ENCODE peak calls at places on chromosome 10, in four cellular contexts. One of them, this sample, is unnamed.

GRCh38 chr10:90738885-90739284 is 119.0 kb downstream of the HTR7 start:
- DNase-seq in GM23338: no peak
- DNase-seq in PC-3: no peak
- DNase-seq in hepatocyte: no peak
- DNase-seq in this sample: no peak

GRCh38 chr10:105189464-105189800 is 548.3 kb downstream of the SORCS3 start:
- DNase-seq in PC-3: no peak
- DNase-seq in hepatocyte: no peak
- DNase-seq in GM23338: no peak
- DNase-seq in this sample: no peak

GRCh38 chr10:117673611-117674010 is 131.1 kb downstream of the EMX2 start:
- DNase-seq in GM23338: no peak
- DNase-seq in PC-3: peak
- DNase-seq in hepatocyte: no peak
- DNase-seq in this sample: no peak

GRCh38 chr10:132993271-132994260 is 51.2 kb upstream of the CFAP46 start:
- DNase-seq in GM23338: no peak
- DNase-seq in hepatocyte: no peak
- DNase-seq in PC-3: no peak
- DNase-seq in this sample: no peak

GRCh38 chr10:114684085-114684821 is 26.2 kb upstream of the ABLIM1 start:
- DNase-seq in PC-3: peak
- DNase-seq in hepatocyte: peak
- DNase-seq in GM23338: no peak
- DNase-seq in this sample: no peak

GRCh38 chr10:114388275-114388674 is 16.0 kb downstream of the AFAP1L2 start:
- DNase-seq in PC-3: peak
- DNase-seq in hepatocyte: no peak
- DNase-seq in GM23338: no peak
- DNase-seq in this sample: no peak

GRCh38 chr10:47286591-47287325 is 13.2 kb upstream of the GDF10 start:
- DNase-seq in hepatocyte: no peak
- DNase-seq in GM23338: no peak
- DNase-seq in PC-3: no peak
- DNase-seq in this sample: no peak

GRCh38 chr10:112532053-112532658 is 85.1 kb downstream of the VTI1A start:
- DNase-seq in hepatocyte: no peak
- DNase-seq in PC-3: no peak
- DNase-seq in GM23338: no peak
- DNase-seq in this sample: no peak

GRCh38 chr10:97926055-97926454 is 76.4 kb downstream of the GOLGA7B start:
- DNase-seq in GM23338: no peak
- DNase-seq in hepatocyte: no peak
- DNase-seq in PC-3: no peak
- DNase-seq in this sample: no peak

GRCh38 chr10:89382757-89383156 is 4.9 kb downstream of the IFIT1B start:
- DNase-seq in GM23338: no peak
- DNase-seq in hepatocyte: no peak
- DNase-seq in PC-3: no peak
- DNase-seq in this sample: no peak

GRCh38 chr10:84337199-84337598 is 8.8 kb downstream of the CCSER2 start:
- DNase-seq in hepatocyte: no peak
- DNase-seq in GM23338: no peak
- DNase-seq in PC-3: peak
- DNase-seq in this sample: no peak

GRCh38 chr10:69703766-69704191 is 73.7 kb downstream of the FAM241B start:
- DNase-seq in PC-3: peak
- DNase-seq in GM23338: no peak
- DNase-seq in hepatocyte: no peak
- DNase-seq in this sample: no peak
- H2AFZ ChIP-seq in PC-3: peak
- H2AFZ ChIP-seq in GM23338: no peak
- H2AFZ ChIP-seq in hepatocyte: no peak
- H2AFZ ChIP-seq in this sample: no peak

GRCh38 chr10:94192333-94192732 is 170.4 kb downstream of the NOC3L start:
- DNase-seq in hepatocyte: no peak
- DNase-seq in PC-3: no peak
- DNase-seq in GM23338: no peak
- DNase-seq in this sample: no peak

GRCh38 chr10:94194256-94194655 is 168.5 kb downstream of the NOC3L start:
- DNase-seq in PC-3: peak
- DNase-seq in hepatocyte: peak
- DNase-seq in GM23338: no peak
- DNase-seq in this sample: no peak

GRCh38 chr10:94197241-94197640 is 165.5 kb downstream of the NOC3L start:
- DNase-seq in PC-3: no peak
- DNase-seq in GM23338: no peak
- DNase-seq in hepatocyte: no peak
- DNase-seq in this sample: no peak

GRCh38 chr10:94192974-94193373 is 169.8 kb downstream of the NOC3L start:
- DNase-seq in GM23338: no peak
- DNase-seq in PC-3: no peak
- DNase-seq in hepatocyte: no peak
- DNase-seq in this sample: no peak

DNA sequence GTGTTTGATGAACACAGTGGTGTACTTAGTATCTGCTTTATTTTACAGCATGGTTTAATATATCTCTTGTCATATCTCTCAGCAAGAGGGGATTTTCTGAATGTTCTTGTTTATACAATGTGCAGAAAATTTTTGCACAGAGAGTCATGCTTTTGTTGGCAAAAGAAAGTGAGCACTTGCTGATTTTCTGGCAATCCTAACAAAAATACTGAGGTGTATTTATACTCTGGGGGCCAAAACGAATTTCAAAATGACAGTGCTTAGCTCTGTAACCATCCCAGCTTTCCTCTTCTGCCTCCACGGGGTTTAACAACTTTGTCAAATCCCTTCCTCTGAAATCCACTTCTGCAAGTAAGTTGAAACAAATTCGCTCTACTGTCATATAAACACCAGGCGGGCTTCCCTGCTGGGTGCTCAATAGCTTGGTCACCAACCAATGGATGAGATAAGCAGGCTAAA is 169.2 kb downstream of the NOC3L start:
- DNase-seq in PC-3: no peak
- DNase-seq in GM23338: peak
- DNase-seq in hepatocyte: no peak
- DNase-seq in this sample: no peak
- TF ChIP-seq EZH2phosphoT487 in PC-3: no peak
- TF ChIP-seq EZH2phosphoT487 in GM23338: no peak
- TF ChIP-seq EZH2phosphoT487 in hepatocyte: no peak
- TF ChIP-seq EZH2phosphoT487 in this sample: no peak

GRCh38 chr10:28797904-28798371 is 120.6 kb downstream of the BAMBI start:
- DNase-seq in hepatocyte: no peak
- DNase-seq in PC-3: peak
- DNase-seq in GM23338: no peak
- DNase-seq in this sample: no peak
- TF ChIP-seq CTCF in hepatocyte: no peak
- TF ChIP-seq CTCF in PC-3: peak
- TF ChIP-seq CTCF in GM23338: no peak
- TF ChIP-seq CTCF in this sample: no peak

DNA sequence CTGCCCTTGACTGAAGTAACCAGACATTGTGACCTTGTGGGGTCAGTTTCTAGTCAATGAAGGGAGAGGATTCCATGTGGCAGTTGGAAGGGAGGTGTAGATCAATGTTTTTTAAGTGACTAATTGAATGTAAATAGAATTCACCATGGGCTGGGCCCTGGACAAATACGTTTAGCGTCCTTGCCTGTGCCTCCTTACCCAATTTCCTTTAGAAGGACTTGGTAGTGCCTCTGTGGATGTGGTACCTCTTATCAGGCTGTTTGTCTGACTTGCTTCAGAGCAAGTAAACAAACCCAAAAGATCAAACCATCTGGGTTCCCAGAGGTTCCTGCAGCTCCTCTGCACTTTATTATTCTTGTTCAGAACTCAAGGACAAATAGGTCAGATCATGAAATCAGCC is 4.3 kb upstream of the KAT6B start:
- DNase-seq in PC-3: peak
- DNase-seq in GM23338: no peak
- DNase-seq in hepatocyte: no peak
- DNase-seq in this sample: no peak
- H2AFZ ChIP-seq in PC-3: peak
- H2AFZ ChIP-seq in GM23338: no peak
- H2AFZ ChIP-seq in hepatocyte: no peak
- H2AFZ ChIP-seq in this sample: no peak

GRCh38 chr10:110840225-110840922 is 31.4 kb upstream of the PDCD4 start:
- DNase-seq in PC-3: peak
- DNase-seq in hepatocyte: peak
- DNase-seq in GM23338: no peak
- DNase-seq in this sample: no peak

GRCh38 chr10:110842305-110842952 is 29.3 kb upstream of the PDCD4 start:
- DNase-seq in PC-3: no peak
- DNase-seq in GM23338: no peak
- DNase-seq in hepatocyte: no peak
- DNase-seq in this sample: peak

GRCh38 chr10:110843031-110843430 is 28.7 kb upstream of the PDCD4 start:
- DNase-seq in PC-3: no peak
- DNase-seq in hepatocyte: no peak
- DNase-seq in GM23338: no peak
- DNase-seq in this sample: peak

GRCh38 chr10:110840923-110841428 is 30.8 kb upstream of the PDCD4 start:
- DNase-seq in GM23338: no peak
- DNase-seq in hepatocyte: no peak
- DNase-seq in PC-3: no peak
- DNase-seq in this sample: no peak

DNA sequence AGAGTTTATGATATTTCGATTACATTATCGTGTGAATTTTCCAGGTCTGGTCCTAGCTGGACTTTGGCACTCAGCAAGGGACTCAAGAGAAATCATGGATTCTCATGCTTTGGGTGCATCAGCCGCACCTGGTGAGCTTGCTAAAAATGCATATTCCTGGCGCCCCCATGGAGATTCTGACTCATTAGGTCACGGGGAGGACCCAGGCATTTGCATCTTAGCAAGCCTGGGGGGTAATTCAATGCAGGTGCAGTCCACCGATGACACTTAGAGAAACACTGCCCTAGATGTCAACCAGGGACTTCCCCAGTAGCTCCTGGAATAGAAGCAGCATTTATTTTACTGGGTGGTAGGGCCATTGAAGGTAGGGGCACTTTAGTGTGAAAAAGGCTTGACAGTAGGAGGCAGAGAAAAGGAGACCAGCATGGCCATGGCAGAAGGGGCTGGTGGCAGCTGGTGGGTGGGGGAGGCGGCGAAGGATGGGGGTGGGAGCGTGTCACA is 29.9 kb upstream of the PDCD4 start:
- DNase-seq in PC-3: no peak
- DNase-seq in GM23338: no peak
- DNase-seq in hepatocyte: no peak
- DNase-seq in this sample: peak
- TF ChIP-seq EZH2phosphoT487 in PC-3: no peak
- TF ChIP-seq EZH2phosphoT487 in GM23338: no peak
- TF ChIP-seq EZH2phosphoT487 in hepatocyte: no peak
- TF ChIP-seq EZH2phosphoT487 in this sample: no peak

This sample was measured in OCI-LY7.